ENCODE peak calls at places on chromosomes 12 and 14, in seven cellular contexts. F is mammary epithelial cell, H is Right ventricle myocardium superior, A is left ventricle myocardium inferior, T is GM12891, I is T-helper 17 cell, Y is BE2C. N is an unnamed sample.

GRCh38 chr12:15532364-15532977 is 210.2 kb downstream of the PTPRO start:
- DNase-seq in A (no peak), F (peak; percentile 70), Y (peak; percentile 29), H (no peak), I (peak; percentile 27), T (no peak), N (peak; percentile 7)

GRCh38 chr12:132161046-132161781 is 17.0 kb downstream of the NOC4L start:
- DNase-seq in I (no peak), H (peak; percentile 32), A (peak; percentile 8), F (no peak), T (no peak), Y (no peak), N (no peak)

GRCh38 chr12:45613306-45613705 is 116.2 kb upstream of the ARID2 start:
- DNase-seq in H (no peak), I (no peak), T (no peak), F (no peak), Y (no peak), A (no peak), N (no peak)

GRCh38 chr12:39348523-39348922 is 94.4 kb downstream of the KIF21A start:
- DNase-seq in Y (no peak), T (no peak), I (no peak), A (no peak), F (no peak), H (no peak), N (no peak)

GRCh38 chr14:94403312-94403711 is 14.9 kb upstream of the SERPINA1 start:
- DNase-seq in F (peak; percentile 24), T (no peak), H (no peak), I (no peak), Y (no peak), A (no peak), N (no peak)

GRCh38 chr14:37047996-37048395 is 124.4 kb downstream of the SLC25A21 start:
- DNase-seq in H (no peak), I (no peak), Y (no peak), T (no peak), A (no peak), F (no peak), N (no peak)

GRCh38 chr12:113413488-113413939 is 8.7 kb upstream of the SDSL start:
- DNase-seq in A (no peak), T (no peak), I (no peak), H (no peak), F (no peak), Y (peak; percentile 24), N (no peak)

GRCh38 chr12:49355913-49356312 is 9.2 kb downstream of the DNAJC22 start:
- DNase-seq in Y (no peak), I (no peak), A (no peak), F (no peak), H (no peak), T (no peak), N (no peak)

GRCh38 chr12:52147367-52147972 is 44.3 kb downstream of the KRT80 start:
- DNase-seq in A (peak; percentile 85), I (no peak), H (peak; percentile 89), T (no peak), F (peak; percentile 99), Y (peak; percentile 52), N (no peak)

GRCh38 chr14:68140111-68140741 is 320.6 kb downstream of the RAD51B start:
- DNase-seq in Y (no peak), F (peak; percentile 99), A (no peak), I (no peak), H (no peak), T (no peak), N (no peak)

GRCh38 chr14:72745546-72745945 is 148.4 kb downstream of the DPF3 start:
- DNase-seq in H (no peak), I (no peak), F (peak; percentile 79), Y (no peak), A (no peak), T (no peak), N (no peak)

GRCh38 chr12:119631930-119632678 is 35.8 kb upstream of the PRKAB1 start:
- DNase-seq in T (no peak), H (no peak), A (no peak), I (no peak), Y (no peak), F (peak; percentile 3), N (no peak)

GRCh38 chr12:124453419-124454351 is 113.7 kb downstream of the NCOR2 start:
- DNase-seq in H (peak; percentile 92), Y (peak; percentile 85), A (peak; percentile 86), F (no peak), I (peak; percentile 48), T (peak; percentile 94), N (peak; percentile 86)

GRCh38 chr12:21713138-21713537 is 55.5 kb upstream of the LDHB start:
- DNase-seq in Y (no peak), F (no peak), A (no peak), T (no peak), H (no peak), I (no peak), N (no peak)

GRCh38 chr14:31159682-31160296 is 47.8 kb downstream of the HECTD1 start:
- DNase-seq in T (no peak), A (no peak), I (no peak), Y (no peak), F (no peak), H (no peak), N (no peak)

GRCh38 chr14:92105073-92105844 is 1.1 kb downstream of the ATXN3 start:
- DNase-seq in H (no peak), T (peak; percentile 12), F (peak; percentile 60), Y (no peak), A (no peak), I (no peak), N (no peak)

GRCh38 chr12:124774462-124775167 is 89.0 kb downstream of the SCARB1 start:
- DNase-seq in F (peak; percentile 87), A (no peak), T (peak; percentile 53), Y (peak; percentile 40), I (no peak), H (no peak), N (no peak)

GRCh38 chr12:125081427-125081826 is 16.2 kb downstream of the AACS start:
- DNase-seq in H (no peak), A (no peak), I (no peak), T (no peak), Y (no peak), F (no peak), N (no peak)

GRCh38 chr12:5912011-5912410 is 33.0 kb downstream of the ANO2 start:
- DNase-seq in A (no peak), T (no peak), F (no peak), Y (no peak), H (no peak), I (no peak), N (no peak)

GRCh38 chr14:72892103-72892878 is 1.6 kb downstream of the DPF3 start:
- DNase-seq in T (no peak), H (no peak), A (no peak), F (peak; percentile 58), I (no peak), Y (peak; percentile 48), N (no peak)

GRCh38 chr14:55026441-55026792 is 482 bp downstream of the WDHD1 start:
- DNase-seq in H (no peak), F (no peak), Y (no peak), I (no peak), T (no peak), A (no peak), N (no peak)

GRCh38 chr12:87801860-87802720 is 227.1 kb downstream of the C12orf50 start:
- DNase-seq in H (no peak), T (no peak), A (no peak), I (no peak), Y (no peak), F (no peak), N (no peak)

GRCh38 chr12:66188584-66189475 is at the start of gene IRAK3:
- DNase-seq in F (peak; percentile 37), T (peak; percentile 52), Y (peak; percentile 14), A (peak; percentile 91), I (no peak), H (peak; percentile 94), N (peak; percentile 11)

GRCh38 chr12:108826115-108826806 is 31.1 kb downstream of the SSH1 start:
- DNase-seq in I (no peak), A (peak; percentile 57), H (peak; percentile 76), Y (peak; percentile 65), T (no peak), F (no peak), N (no peak)

GRCh38 chr12:57164966-57165365 is 17.5 kb upstream of the LRP1-AS start:
- DNase-seq in H (peak; percentile 33), A (no peak), I (no peak), T (no peak), Y (peak; percentile 44), F (no peak), N (no peak)

GRCh38 chr12:129949652-129950051 is 45.8 kb upstream of the TMEM132D start:
- DNase-seq in A (no peak), F (no peak), H (no peak), Y (no peak), I (no peak), T (no peak), N (no peak)

GRCh38 chr12:81759215-81759991 is at the start of gene PPFIA2:
- DNase-seq in T (peak; percentile 1), H (peak; percentile 47), A (peak; percentile 16), F (no peak), I (no peak), Y (no peak), N (no peak)

GRCh38 chr14:52844262-52845060 is 53.1 kb upstream of the GNPNAT1 start:
- DNase-seq in A (no peak), H (peak; percentile 49), T (no peak), Y (no peak), I (no peak), F (no peak), N (no peak)

GRCh38 chr12:17818931-17819330 is 271.1 kb downstream of the RERGL start:
- DNase-seq in Y (no peak), H (no peak), T (no peak), F (no peak), I (no peak), A (no peak), N (no peak)

GRCh38 chr12:45214071-45214470 is 1.8 kb upstream of the ANO6 start:
- DNase-seq in H (no peak), A (no peak), I (no peak), T (no peak), F (no peak), Y (no peak), N (no peak)

GRCh38 chr14:67943947-67944346 is 124.4 kb downstream of the RAD51B start:
- DNase-seq in F (peak; percentile 61), A (peak; percentile 18), T (peak; percentile 15), Y (peak; percentile 76), I (peak; percentile 37), H (peak; percentile 45), N (peak; percentile 16)

GRCh38 chr14:36057452-36058142 is 118.9 kb downstream of the PTCSC3 start:
- DNase-seq in F (peak; percentile 49), I (no peak), Y (no peak), T (no peak), A (no peak), H (no peak), N (no peak)

GRCh38 chr12:22101749-22102243 is 55.8 kb downstream of the CMAS start:
- DNase-seq in I (no peak), F (peak; percentile 99), A (no peak), T (no peak), H (peak; percentile 55), Y (no peak), N (no peak)

GRCh38 chr12:7039403-7039802 is 21.1 kb upstream of the C1S start:
- DNase-seq in T (no peak), Y (no peak), H (no peak), F (peak; percentile 71), A (no peak), I (no peak), N (no peak)

GRCh38 chr12:132593938-132594358 is 16.4 kb downstream of the LRCOL1 start:
- DNase-seq in T (no peak), I (no peak), F (peak; percentile 78), Y (peak; percentile 98), A (peak; percentile 82), H (peak; percentile 91), N (no peak)

GRCh38 chr12:69239922-69240624 is 704 bp downstream of the CPSF6 start:
- DNase-seq in Y (peak; percentile 66), H (peak; percentile 67), T (no peak), F (peak; percentile 28), A (peak; percentile 43), I (peak; percentile 23), N (peak; percentile 18)

GRCh38 chr12:123364532-123365140 is at the start of gene SBNO1:
- DNase-seq in T (peak; percentile 77), Y (peak; percentile 92), I (peak; percentile 77), A (peak; percentile 91), H (peak; percentile 92), F (peak; percentile 84), N (peak; percentile 88)

GRCh38 chr14:77598366-77599050 is 17.9 kb downstream of the SPTLC2 start:
- DNase-seq in T (no peak), F (no peak), I (no peak), A (no peak), Y (no peak), H (no peak), N (peak; percentile 2)

N was measured in T-helper 22 cell.